ENCODE peak calls at places on chromosome 3, in five cellular contexts. S is left lung, I is stomach, C is SJSA1, R is IMR-90. V is an unnamed sample. For H3K4me1, the result is how much of the 10 kb centered on the place peaks cover.

GRCh38 chr3:120470870-120471269 is 20.1 kb upstream of the FSTL1 start:
- DNase-seq in I (no peak), C (no peak), R (no peak), S (no peak), V (no peak)

GRCh38 chr3:172391592-172392302 is 56.5 kb downstream of the GHSR start:
- DNase-seq in S (no peak), I (no peak), C (peak), R (peak), V (no peak)

GRCh38 chr3:52524752-52525661 is 8.7 kb downstream of the NT5DC2 start:
- DNase-seq in I (no peak), S (peak), R (no peak), C (no peak), V (no peak)

GRCh38 chr3:13683772-13684171 is 134.8 kb downstream of the FBLN2 start:
- DNase-seq in I (no peak), R (no peak), S (no peak), C (no peak), V (no peak)

GRCh38 chr3:59408047-59408624 is 358.3 kb upstream of the CFAP20DC start:
- DNase-seq in S (no peak), C (no peak), R (peak), I (no peak), V (no peak)

GRCh38 chr3:62475940-62476339 is 102.6 kb upstream of the FEZF2 start:
- DNase-seq in I (no peak), S (no peak), R (no peak), C (no peak), V (no peak)

GRCh38 chr3:40196966-40197365 is 112.5 kb upstream of the EIF1B start:
- DNase-seq in I (no peak), R (no peak), C (no peak), S (no peak), V (no peak)

GRCh38 chr3:43790060-43790459 is 99.3 kb downstream of the ABHD5 start:
- DNase-seq in R (no peak), C (no peak), I (no peak), S (no peak), V (no peak)

GRCh38 chr3:127680790-127681189 is 8.0 kb downstream of the ABTB1 start:
- DNase-seq in C (no peak), I (peak), S (peak), R (no peak), V (no peak)

GRCh38 chr3:61668317-61668864 is 107.0 kb downstream of the PTPRG start:
- DNase-seq in C (no peak), I (no peak), S (no peak), R (no peak), V (no peak)

GRCh38 chr3:3851621-3852323 is 52.5 kb downstream of the LRRN1 start:
- DNase-seq in C (no peak), I (no peak), R (no peak), S (no peak), V (no peak)

GRCh38 chr3:42730706-42731420 is 28.3 kb upstream of the HHATL start:
- DNase-seq in I (no peak), S (no peak), R (no peak), C (peak), V (no peak)

GRCh38 chr3:156547637-156548036 is 7.3 kb downstream of the SSR3 start:
- DNase-seq in S (no peak), R (peak), C (no peak), I (no peak), V (no peak)

GRCh38 chr3:171967137-171967783 is 72.1 kb upstream of the FNDC3B start:
- DNase-seq in C (no peak), I (no peak), S (no peak), R (peak), V (no peak)

GRCh38 chr3:160927620-160928019 is 171.6 kb downstream of the PPM1L start:
- DNase-seq in C (no peak), R (no peak), I (no peak), S (no peak), V (no peak)
- H3K4me3 ChIP-seq in C (no peak), R (no peak), I (no peak), S (no peak), V (no peak)

GRCh38 chr3:38526792-38527191 is 30.7 kb downstream of the EXOG start:
- DNase-seq in I (no peak), S (no peak), R (no peak), C (no peak), V (no peak)

GRCh38 chr3:38528457-38528856 is 32.3 kb downstream of the EXOG start:
- DNase-seq in S (no peak), I (no peak), C (no peak), R (no peak), V (no peak)

GRCh38 chr3:38521391-38521987 is 25.3 kb downstream of the EXOG start:
- DNase-seq in C (no peak), I (peak), S (peak), R (peak), V (peak)

GRCh38 chr3:38522002-38522401 is 25.9 kb downstream of the EXOG start:
- DNase-seq in S (no peak), I (no peak), C (no peak), R (no peak), V (no peak)

GRCh38 chr3:38524141-38524739 is 28.1 kb downstream of the EXOG start:
- DNase-seq in I (no peak), S (no peak), R (peak), C (no peak), V (no peak)
- H3K4me1 ChIP-seq in I (under half), S (under half), R (under half), C (under half), V (under half)

DNA sequence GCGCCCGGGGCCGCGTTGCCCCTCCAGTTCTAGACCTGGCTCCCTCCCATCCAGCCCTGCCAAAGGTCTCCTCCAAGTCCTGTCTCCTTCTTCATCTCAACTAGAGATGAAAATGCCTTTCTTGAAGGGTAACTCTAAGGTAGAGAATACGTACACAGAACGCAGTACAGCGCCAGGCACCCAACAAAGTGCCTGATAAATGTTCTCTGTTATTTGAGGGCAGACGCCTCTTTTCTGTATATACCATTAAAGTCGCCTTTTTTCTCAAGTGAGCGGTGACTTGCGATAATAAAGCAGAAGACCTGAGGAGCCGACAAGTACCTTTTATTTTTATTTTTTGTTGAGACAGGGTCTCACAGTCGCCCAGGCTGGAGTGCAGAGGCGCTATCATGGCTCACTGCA is 809 bp downstream of the CRTAP start:
- DNase-seq in S (no peak), R (no peak), C (no peak), I (no peak), V (no peak)
- H3K4me3 ChIP-seq in S (peak), R (peak), C (peak), I (peak), V (peak)

GRCh38 chr3:194485471-194485875 is 1.3 kb downstream of the ATP13A3 start:
- DNase-seq in I (no peak), R (peak), C (no peak), S (no peak), V (no peak)
- H3K4me1 ChIP-seq in I (half or more), R (under half), C (half or more), S (under half), V (under half)

GRCh38 chr3:195540031-195540430 is 3.1 kb downstream of the PPP1R2 start:
- DNase-seq in S (no peak), R (no peak), I (no peak), C (no peak), V (no peak)
- H3K4me3 ChIP-seq in S (no peak), R (no peak), I (no peak), C (no peak), V (no peak)

GRCh38 chr3:126472277-126473006 is 3.2 kb downstream of the ZXDC start:
- DNase-seq in C (no peak), S (peak), R (peak), I (peak), V (no peak)
- H3K4me1 ChIP-seq in C (under half), S (under half), R (under half), I (half or more), V (under half)

GRCh38 chr3:9606108-9606507 is 43.2 kb upstream of the MTMR14 start:
- DNase-seq in I (no peak), R (no peak), C (no peak), S (no peak), V (no peak)

GRCh38 chr3:9595877-9596276 is 42.3 kb upstream of the LHFPL4 start:
- DNase-seq in I (no peak), C (no peak), R (no peak), S (no peak), V (peak)

GRCh38 chr3:9598783-9599387 is 45.3 kb upstream of the LHFPL4 start:
- DNase-seq in I (no peak), C (no peak), S (no peak), R (no peak), V (peak)

GRCh38 chr3:9602620-9603019 is 46.7 kb upstream of the MTMR14 start:
- DNase-seq in C (no peak), R (no peak), I (no peak), S (no peak), V (no peak)

GRCh38 chr3:9600597-9600996 is 47.0 kb upstream of the LHFPL4 start:
- DNase-seq in S (peak), R (no peak), I (peak), C (no peak), V (peak)
- H3K4me3 ChIP-seq in S (peak), R (no peak), I (peak), C (no peak), V (peak)

GRCh38 chr3:50242778-50243551 is 7.0 kb downstream of the GNAI2 start:
- DNase-seq in I (peak), S (peak), R (peak), C (peak), V (peak)
- H3K4me1 ChIP-seq in I (half or more), S (half or more), R (half or more), C (half or more), V (under half)

GRCh38 chr3:44955917-44956316 is 20.1 kb downstream of the ZDHHC3 start:
- DNase-seq in S (no peak), C (no peak), R (no peak), I (no peak), V (no peak)

GRCh38 chr3:44954962-44955361 is 21.0 kb downstream of the ZDHHC3 start:
- DNase-seq in I (no peak), C (no peak), R (peak), S (peak), V (no peak)

GRCh38 chr3:44958406-44958805 is 17.6 kb downstream of the ZDHHC3 start:
- DNase-seq in I (no peak), S (no peak), C (no peak), R (no peak), V (no peak)

GRCh38 chr3:44960387-44961026 is 15.5 kb downstream of the ZDHHC3 start:
- DNase-seq in S (no peak), I (no peak), R (peak), C (no peak), V (no peak)

DNA sequence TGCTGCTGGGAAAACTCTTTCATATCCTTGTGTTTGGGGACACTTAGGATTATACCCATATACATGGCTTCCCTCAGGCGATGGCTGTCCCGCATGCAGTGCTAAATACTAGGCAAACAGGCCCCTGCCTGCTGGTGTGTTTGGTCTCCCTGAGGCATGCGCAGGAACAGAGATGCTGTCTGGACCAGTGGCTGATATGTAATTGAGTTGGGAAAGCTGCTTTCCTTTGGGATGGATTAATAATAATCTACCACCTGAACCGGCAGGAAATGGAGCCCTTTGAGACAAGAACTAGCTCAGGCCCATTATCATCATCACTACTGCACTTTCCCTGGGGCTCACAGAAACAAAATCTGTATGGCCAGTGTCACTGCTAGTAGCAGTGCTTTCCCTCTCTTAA is 18.0 kb downstream of the ZDHHC3 start:
- DNase-seq in I (no peak), R (no peak), S (no peak), C (no peak), V (no peak)
- H3K4me3 ChIP-seq in I (no peak), R (no peak), S (no peak), C (no peak), V (no peak)